ENCODE peak calls at places on chromosomes 1 and 21, in seven cellular contexts. H is PC-3, S is iPS DF 6.9, Q is SJSA1, U is bronchial epithelial cell, E is GM23338, P is neuronal stem cell. K is an unnamed sample.

GRCh38 chr1:26349886-26350244 is 4.1 kb downstream of the CRYBG2 start:
- DNase-seq in H (no peak), E (no peak), Q (no peak), P (no peak), U (no peak), S (no peak), K (no peak)

GRCh38 chr1:19013826-19014548 is 57.5 kb upstream of the IFFO2 start:
- DNase-seq in E (no peak), P (no peak), S (no peak), U (no peak), H (no peak), Q (no peak), K (no peak)

GRCh38 chr1:229972600-229973296 is 94.3 kb upstream of the GALNT2 start:
- DNase-seq in P (no peak), H (no peak), Q (no peak), U (no peak), S (peak), E (peak), K (no peak)

GRCh38 chr1:12172042-12172851 is 5.5 kb downstream of the TNFRSF1B start:
- DNase-seq in H (no peak), E (no peak), Q (no peak), S (no peak), U (no peak), P (no peak), K (no peak)

GRCh38 chr1:31497601-31498000 is 78.7 kb upstream of the TINAGL1 start:
- DNase-seq in Q (no peak), S (no peak), U (no peak), E (no peak), H (peak), P (no peak), K (no peak)

GRCh38 chr1:179091691-179092165 is 9.9 kb downstream of the TOR3A start:
- DNase-seq in Q (no peak), P (no peak), S (no peak), E (no peak), H (no peak), U (no peak), K (peak)

GRCh38 chr1:145956361-145956760 is 1.5 kb downstream of the LIX1L start:
- DNase-seq in E (no peak), H (no peak), Q (no peak), P (no peak), S (no peak), U (no peak), K (no peak)

GRCh38 chr1:37433171-37433570 is 41.2 kb upstream of the ZC3H12A start:
- DNase-seq in Q (no peak), S (no peak), P (no peak), E (no peak), H (no peak), U (no peak), K (no peak)

GRCh38 chr1:66351913-66352312 is 182.0 kb upstream of the SGIP1 start:
- DNase-seq in H (no peak), P (no peak), S (no peak), Q (no peak), E (peak), U (no peak), K (peak)

GRCh38 chr1:155307247-155307740 is 1.4 kb upstream of the FDPS start:
- DNase-seq in S (no peak), H (peak), U (peak), Q (peak), P (no peak), E (peak), K (peak)

GRCh38 chr1:157301477-157302198 is 163.4 kb upstream of the ETV3 start:
- DNase-seq in S (no peak), E (no peak), H (no peak), P (no peak), Q (no peak), U (no peak), K (no peak)

GRCh38 chr1:182761396-182762395 is 27.9 kb upstream of the NPL start:
- DNase-seq in P (no peak), Q (no peak), S (no peak), H (no peak), E (no peak), U (peak), K (no peak)

GRCh38 chr1:205670143-205670431 is 10.2 kb downstream of the SLC45A3 start:
- DNase-seq in P (no peak), Q (no peak), H (no peak), U (no peak), S (no peak), E (no peak), K (no peak)

GRCh38 chr1:29590583-29591555 is 354.5 kb downstream of the PTPRU start:
- DNase-seq in U (peak), E (no peak), S (no peak), P (no peak), Q (peak), H (peak), K (no peak)

GRCh38 chr1:210496063-210496462 is 167.4 kb downstream of the HHAT start:
- DNase-seq in Q (no peak), S (no peak), U (no peak), H (no peak), E (no peak), P (no peak), K (no peak)

GRCh38 chr1:202462342-202463076 is 114.0 kb downstream of the PPP1R12B start:
- DNase-seq in Q (no peak), U (no peak), E (peak), P (no peak), H (no peak), S (no peak), K (no peak)

GRCh38 chr1:56676571-56677035 is 31.5 kb downstream of the PRKAA2 start:
- DNase-seq in H (peak), S (no peak), E (no peak), U (peak), Q (peak), P (no peak), K (no peak)

GRCh38 chr1:19452221-19452663 is 33.1 kb downstream of the CAPZB start:
- DNase-seq in E (no peak), P (no peak), H (no peak), Q (no peak), U (no peak), S (no peak), K (no peak)

GRCh38 chr21:41066086-41066938 is 101.6 kb upstream of the BACE2 start:
- DNase-seq in Q (no peak), U (no peak), E (no peak), S (no peak), P (no peak), H (no peak), K (no peak)

GRCh38 chr1:42841010-42841409 is 5.4 kb upstream of the ZNF691 start:
- DNase-seq in Q (no peak), H (peak), P (no peak), E (no peak), U (no peak), S (no peak), K (no peak)

GRCh38 chr1:151039527-151039926 is 3.1 kb downstream of the BNIPL start:
- DNase-seq in P (no peak), U (no peak), H (no peak), S (no peak), E (no peak), Q (no peak), K (no peak)

GRCh38 chr1:29648026-29648425 is 411.7 kb downstream of the PTPRU start:
- DNase-seq in Q (no peak), H (no peak), P (no peak), S (no peak), E (no peak), U (no peak), K (no peak)

GRCh38 chr1:51583532-51583931 is 33.4 kb upstream of the OSBPL9 start:
- DNase-seq in U (peak), Q (no peak), H (peak), P (no peak), S (no peak), E (no peak), K (no peak)

GRCh38 chr1:240117202-240117769 is 25.6 kb downstream of the FMN2 start:
- DNase-seq in S (no peak), P (no peak), H (no peak), E (no peak), Q (no peak), U (no peak), K (peak)

GRCh38 chr1:81894867-81895266 is 94.1 kb downstream of the ADGRL2 start:
- DNase-seq in E (no peak), H (no peak), Q (no peak), P (no peak), S (no peak), U (no peak), K (no peak)

GRCh38 chr1:75203415-75204277 is 69.5 kb downstream of the LHX8 start:
- DNase-seq in U (peak), S (peak), E (peak), Q (peak), H (peak), P (peak), K (no peak)

GRCh38 chr1:9794081-9794480 is 29.7 kb downstream of the CLSTN1 start:
- DNase-seq in Q (no peak), H (no peak), P (no peak), U (no peak), E (no peak), S (no peak), K (no peak)

GRCh38 chr1:100178092-100178491 is at the start of gene LRRC39:
- DNase-seq in E (no peak), U (no peak), S (no peak), Q (no peak), P (no peak), H (no peak), K (no peak)

GRCh38 chr1:40944841-40945430 is 34.6 kb upstream of the CTPS1 start:
- DNase-seq in P (no peak), S (no peak), E (no peak), Q (peak), H (peak), U (no peak), K (no peak)

GRCh38 chr21:42439284-42440186 is 35.8 kb downstream of the UBASH3A start:
- DNase-seq in U (no peak), P (no peak), S (no peak), Q (no peak), E (no peak), H (no peak), K (no peak)

GRCh38 chr1:53514436-53514835 is 55.2 kb downstream of the DMRTB1 start:
- DNase-seq in S (no peak), E (no peak), P (no peak), U (no peak), Q (no peak), H (no peak), K (no peak)

GRCh38 chr1:218347713-218348627 is 2.8 kb downstream of the TGFB2 start:
- DNase-seq in S (no peak), E (peak), Q (peak), H (peak), U (peak), P (no peak), K (no peak)

GRCh38 chr1:203644191-203644590 is 17.6 kb downstream of the ATP2B4 start:
- DNase-seq in H (no peak), E (no peak), Q (peak), S (no peak), P (no peak), U (no peak), K (no peak)

GRCh38 chr1:67314696-67315095 is 7.0 kb downstream of the IL12RB2 start:
- DNase-seq in S (no peak), E (peak), Q (no peak), U (peak), P (no peak), H (peak), K (no peak)

GRCh38 chr1:97691325-97691724 is 229.5 kb downstream of the DPYD start:
- DNase-seq in E (peak), P (no peak), H (no peak), U (no peak), S (no peak), Q (no peak), K (no peak)
- H3K4me3 ChIP-seq in E (no peak), P (no peak), H (no peak), U (no peak), S (no peak), Q (no peak), K (no peak)

DNA sequence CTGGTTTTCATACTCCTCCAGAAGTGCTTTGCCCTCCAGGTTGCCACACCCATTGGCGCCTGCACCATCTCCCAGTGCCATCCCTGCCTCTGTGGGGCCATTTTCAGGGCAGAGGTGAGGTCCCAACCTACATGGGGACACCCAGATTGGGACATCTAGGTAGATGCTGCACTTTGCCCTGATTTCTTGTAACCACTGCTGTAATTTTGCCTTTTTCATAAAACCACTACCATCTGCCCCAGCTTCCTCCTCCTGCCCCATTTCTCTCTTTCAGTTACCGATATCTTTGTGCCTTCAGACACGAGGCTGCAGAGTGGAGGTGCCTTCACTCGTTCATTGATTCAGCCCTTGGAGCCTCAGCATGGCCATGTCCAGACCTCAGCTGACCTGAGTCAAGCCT is 21.4 kb downstream of the FAAH start:
- DNase-seq in S (no peak), P (no peak), H (no peak), E (no peak), U (no peak), Q (no peak), K (peak)
- H3K4me3 ChIP-seq in S (no peak), P (no peak), H (no peak), E (no peak), U (no peak), Q (no peak), K (no peak)

GRCh38 chr1:998051-998821 is 1.7 kb downstream of the HES4 start:
- DNase-seq in S (no peak), H (no peak), P (no peak), U (no peak), E (peak), Q (no peak), K (no peak)
- H3K4me3 ChIP-seq in S (peak), H (peak), P (peak), U (peak), E (peak), Q (peak), K (no peak)

GRCh38 chr1:223843934-223844333 is 1.8 kb downstream of the TP53BP2 start:
- DNase-seq in U (no peak), H (no peak), S (no peak), Q (no peak), P (no peak), E (no peak), K (no peak)
- H3K4me3 ChIP-seq in U (no peak), H (peak), S (no peak), Q (peak), P (peak), E (peak), K (peak)

GRCh38 chr1:163168053-163168452 is 34.7 kb downstream of the RGS5 start:
- DNase-seq in U (peak), P (no peak), Q (peak), E (no peak), H (peak), S (no peak), K (no peak)

GRCh38 chr1:163170331-163170730 is 32.4 kb downstream of the RGS5 start:
- DNase-seq in U (no peak), P (no peak), E (no peak), H (no peak), Q (no peak), S (no peak), K (no peak)

GRCh38 chr1:163170975-163171676 is 31.6 kb downstream of the RGS5 start:
- DNase-seq in U (no peak), E (peak), Q (no peak), S (no peak), H (peak), P (no peak), K (no peak)

GRCh38 chr1:163171826-163172225 is 30.9 kb downstream of the RGS5 start:
- DNase-seq in U (no peak), S (no peak), E (no peak), H (no peak), Q (peak), P (no peak), K (no peak)

DNA sequence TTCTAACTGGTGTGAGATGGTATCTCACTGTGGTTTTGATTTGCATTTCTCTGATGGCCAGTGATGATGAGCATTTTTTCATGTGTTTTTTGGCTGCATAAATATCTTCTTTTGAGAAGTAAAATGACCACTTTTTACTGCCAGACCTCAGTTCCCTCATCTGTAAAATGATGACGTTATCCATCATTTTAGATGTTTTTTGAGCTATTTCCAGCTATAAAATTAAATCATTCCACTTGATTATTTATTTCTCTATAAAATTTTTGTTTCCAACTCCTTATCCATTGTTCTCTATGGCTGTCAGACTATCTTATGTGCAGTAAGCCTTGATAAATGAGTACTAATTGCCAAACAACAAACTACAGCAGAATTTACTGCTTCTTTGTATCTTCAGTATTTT is 33.2 kb downstream of the RGS5 start:
- DNase-seq in Q (no peak), S (no peak), U (no peak), H (no peak), P (no peak), E (no peak), K (no peak)
- H3K4me3 ChIP-seq in Q (no peak), S (no peak), U (no peak), H (no peak), P (no peak), E (no peak), K (no peak)

DNA sequence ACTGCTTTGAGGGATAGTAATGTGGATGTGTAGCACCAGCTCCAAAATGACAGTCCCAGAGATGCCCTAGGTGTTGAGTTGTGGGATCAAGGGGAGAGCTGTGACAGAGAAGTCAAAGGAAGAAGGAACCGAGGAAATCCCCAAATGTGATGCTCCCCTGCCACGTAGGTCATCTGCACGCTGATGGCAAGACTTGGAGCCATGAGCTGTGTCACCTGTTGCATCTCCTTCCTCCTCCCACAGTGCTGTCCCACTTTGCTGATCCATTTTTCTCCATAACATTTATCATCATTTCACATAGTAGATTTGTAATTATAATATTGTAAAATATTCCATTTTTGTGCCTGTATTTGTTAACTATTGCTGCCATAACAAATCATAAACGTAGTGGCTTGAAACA is 17.6 kb upstream of the RCAN1 start:
- DNase-seq in S (no peak), Q (no peak), E (no peak), P (no peak), H (no peak), U (no peak), K (no peak)
- H3K4me3 ChIP-seq in S (no peak), Q (no peak), E (no peak), P (no peak), H (no peak), U (no peak), K (no peak)

DNA sequence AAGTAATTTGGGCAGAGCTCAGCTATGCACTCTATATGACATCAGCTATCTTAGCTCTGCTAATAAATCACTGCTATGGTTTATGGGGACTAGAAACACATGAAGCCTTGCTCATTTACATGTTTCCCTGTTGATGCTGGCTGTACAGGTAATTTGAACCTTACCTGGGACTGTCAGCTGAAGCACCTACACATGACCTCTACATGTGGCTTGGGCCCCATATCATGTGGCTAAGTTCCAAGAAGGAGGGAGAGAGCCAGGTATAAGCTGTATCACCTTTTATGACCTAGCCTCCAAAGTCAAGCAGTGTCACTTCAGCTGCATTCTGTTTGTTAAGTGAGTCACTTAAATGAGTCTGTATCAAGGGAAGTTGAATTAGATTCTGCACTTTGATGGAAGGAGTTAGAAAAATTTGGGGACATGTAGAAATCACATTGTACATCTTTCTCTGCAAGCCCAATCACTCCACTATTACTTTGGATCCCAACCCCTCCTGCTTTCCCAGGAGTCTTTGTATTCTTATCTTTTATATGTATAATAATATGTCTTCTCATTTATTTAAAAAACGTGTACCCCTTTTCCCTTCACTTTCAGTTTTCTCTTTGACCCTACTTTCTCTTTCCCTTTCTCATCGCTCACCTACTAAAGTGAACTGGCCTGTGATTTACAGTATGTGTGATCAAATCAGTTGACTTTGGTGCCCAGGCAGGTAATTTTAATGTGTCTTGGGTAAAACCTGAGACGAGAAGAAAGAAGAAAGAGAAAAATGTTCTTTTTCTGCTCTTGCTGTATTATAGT is 53.4 kb upstream of the PRKACB start:
- DNase-seq in U (peak), S (no peak), Q (no peak), H (peak), P (no peak), E (no peak), K (no peak)
- H3K4me3 ChIP-seq in U (no peak), S (no peak), Q (no peak), H (peak), P (no peak), E (no peak), K (no peak)

GRCh38 chr21:33360871-33361602 is 36.3 kb downstream of the IFNAR1 start:
- DNase-seq in H (peak), U (peak), P (peak), E (peak), Q (peak), S (peak), K (peak)
- H3K4me3 ChIP-seq in H (peak), U (peak), P (no peak), E (peak), Q (no peak), S (no peak), K (peak)

DNA sequence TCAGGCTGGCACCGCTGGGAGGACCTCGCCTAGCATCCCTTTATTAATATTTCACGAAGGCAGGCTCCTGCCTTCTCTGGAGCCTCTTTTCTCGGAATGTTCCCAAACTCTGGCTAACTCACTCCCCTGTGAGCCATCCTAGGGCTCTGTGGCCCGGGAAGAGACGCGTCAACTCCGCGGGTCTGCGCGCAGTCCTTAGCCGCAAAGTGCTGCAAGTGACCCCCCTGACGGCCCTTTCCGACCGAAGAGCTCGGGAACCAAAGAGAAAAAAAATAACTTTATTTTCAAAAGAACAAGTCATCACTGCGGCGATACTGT is 14.6 kb downstream of the NR5A2 start:
- DNase-seq in S (no peak), Q (no peak), P (peak), E (peak), H (no peak), U (no peak), K (no peak)
- H3K4me3 ChIP-seq in S (peak), Q (no peak), P (peak), E (peak), H (no peak), U (no peak), K (no peak)